ENCODE peak calls at places on chromosomes 3 and 15, in eight cellular contexts. P is body of pancreas, E is type B pancreatic cell, O is endothelial cell, H is RWPE1, J is AG09309, Q is esophagus squamous epithelium, V is OCI-LY7. T is an unnamed sample.

GRCh38 chr3:129017531-129017899 is 16.4 kb downstream of the EFCC1 start:
- DNase-seq in P (no peak), E (no peak), O (no peak), H (no peak), J (no peak), Q (no peak), V (no peak), T (peak; percentile 35)

GRCh38 chr15:85430406-85431204 is 50.2 kb downstream of the AKAP13 start:
- DNase-seq in P (no peak), E (no peak), O (no peak), H (no peak), J (no peak), Q (no peak), V (no peak), T (no peak)

GRCh38 chr3:58989173-58989572 is 60.7 kb downstream of the CFAP20DC start:
- DNase-seq in P (no peak), E (no peak), O (no peak), H (peak; percentile 3), J (no peak), Q (no peak), V (no peak), T (no peak)

GRCh38 chr3:106332884-106333283 is 464.1 kb upstream of the CBLB start:
- DNase-seq in P (no peak), E (no peak), O (no peak), H (no peak), J (no peak), Q (no peak), V (no peak), T (no peak)

GRCh38 chr3:166263460-166263859 is 426.2 kb upstream of the BCHE start:
- DNase-seq in P (no peak), E (no peak), O (no peak), H (no peak), J (no peak), Q (no peak), V (no peak), T (no peak)

GRCh38 chr3:143207338-143207961 is 87.9 kb downstream of the CHST2 start:
- DNase-seq in P (no peak), E (no peak), O (no peak), H (no peak), J (no peak), Q (no peak), V (peak; percentile 92), T (no peak)

GRCh38 chr3:191412764-191413163 is 48.2 kb upstream of the PYDC2 start:
- DNase-seq in P (no peak), E (no peak), O (peak; percentile 11), H (peak; percentile 45), J (peak; percentile 84), Q (no peak), V (no peak), T (no peak)

GRCh38 chr15:90222538-90222937 is 11.2 kb downstream of the CIB1 start:
- DNase-seq in P (no peak), E (no peak), O (no peak), H (no peak), J (no peak), Q (no peak), V (no peak), T (no peak)

GRCh38 chr3:158753814-158754213 is 21.6 kb upstream of the RARRES1 start:
- DNase-seq in P (no peak), E (no peak), O (no peak), H (no peak), J (no peak), Q (no peak), V (no peak), T (no peak)

GRCh38 chr3:126399756-126400155 is 5.0 kb downstream of the CFAP100 start:
- DNase-seq in P (no peak), E (no peak), O (no peak), H (no peak), J (no peak), Q (no peak), V (no peak), T (no peak)

GRCh38 chr3:85476891-85477495 is 518.2 kb downstream of the CADM2 start:
- DNase-seq in P (no peak), E (no peak), O (no peak), H (no peak), J (no peak), Q (no peak), V (no peak), T (no peak)

GRCh38 chr15:52243697-52244555 is 51.7 kb downstream of the MYO5C start:
- DNase-seq in P (no peak), E (no peak), O (no peak), H (no peak), J (no peak), Q (no peak), V (no peak), T (no peak)

GRCh38 chr15:90750186-90750585 is 33.0 kb downstream of the BLM start:
- DNase-seq in P (no peak), E (no peak), O (no peak), H (no peak), J (no peak), Q (no peak), V (no peak), T (no peak)

GRCh38 chr3:63967675-63968611 is 55.4 kb downstream of the PSMD6 start:
- DNase-seq in P (peak; percentile 57), E (no peak), O (no peak), H (no peak), J (no peak), Q (no peak), V (no peak), T (no peak)

GRCh38 chr3:134527037-134527436 is 41.2 kb downstream of the CEP63 start:
- DNase-seq in P (no peak), E (no peak), O (peak; percentile 38), H (no peak), J (no peak), Q (no peak), V (no peak), T (no peak)
- TF ChIP-seq CTCF in P (no peak), E (peak; percentile 40), O (peak; percentile 55), H (no peak), J (peak; percentile 23), Q (no peak), V (peak; percentile 55), T (peak; percentile 44)

GRCh38 chr15:75205064-75205395 is 3.3 kb downstream of the C15orf39 start:
- DNase-seq in P (no peak), E (no peak), O (no peak), H (no peak), J (no peak), Q (no peak), V (no peak), T (no peak)
- TF ChIP-seq CTCF in P (no peak), E (no peak), O (no peak), H (peak; percentile 78), J (no peak), Q (no peak), V (peak; percentile 56), T (peak; percentile 52)

DNA sequence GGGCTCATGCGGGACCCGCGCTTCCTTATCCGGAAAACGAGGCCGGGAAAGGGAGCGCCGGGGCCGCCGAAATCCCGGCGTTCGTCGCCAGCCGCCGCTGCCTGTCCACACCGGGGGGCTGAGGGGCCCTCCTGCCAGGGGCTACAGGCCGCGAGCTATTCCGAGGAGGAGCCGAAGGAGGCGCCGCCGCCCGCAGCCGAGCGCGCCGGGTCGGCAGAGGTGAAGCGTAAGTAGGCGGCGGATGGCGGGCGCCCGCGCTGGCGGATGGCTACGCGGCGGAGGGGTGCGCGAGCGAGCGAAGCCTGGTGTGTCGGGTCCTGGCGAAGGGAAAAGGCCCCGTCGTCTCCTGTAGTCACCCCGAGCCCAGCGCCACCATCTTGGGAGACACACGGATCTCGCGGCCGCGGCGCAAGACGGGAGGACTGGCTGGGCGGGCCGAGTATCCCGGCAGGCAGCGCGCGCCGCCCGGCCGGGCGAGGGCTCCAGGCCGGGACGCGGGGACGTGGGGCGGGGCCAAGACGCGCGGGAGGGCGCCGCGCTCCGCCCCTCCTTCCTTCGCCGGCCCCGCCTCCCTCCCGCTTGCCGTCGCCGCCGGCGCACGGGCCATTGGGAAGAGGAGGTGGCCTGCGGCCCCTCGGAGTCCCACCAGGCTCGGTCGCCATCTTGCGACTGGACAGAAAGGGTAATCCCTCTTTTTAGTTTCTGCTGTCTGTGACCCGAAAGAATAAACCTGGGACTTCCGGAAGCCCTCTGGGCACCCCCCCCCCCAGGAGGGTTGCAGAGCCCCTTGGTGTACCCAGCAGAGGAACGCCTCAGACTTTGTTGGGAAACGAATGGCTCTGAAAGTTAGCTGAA is at the start of gene UBE3A:
- DNase-seq in P (peak; percentile 92), E (peak; percentile 94), O (peak; percentile 96), H (peak; percentile 86), J (peak; percentile 58), Q (peak; percentile 53), V (peak; percentile 94), T (peak; percentile 97)
- TF ChIP-seq CTCF in P (no peak), E (peak; percentile 35), O (no peak), H (peak; percentile 29), J (peak; percentile 19), Q (no peak), V (peak; percentile 17), T (peak; percentile 54)

DNA sequence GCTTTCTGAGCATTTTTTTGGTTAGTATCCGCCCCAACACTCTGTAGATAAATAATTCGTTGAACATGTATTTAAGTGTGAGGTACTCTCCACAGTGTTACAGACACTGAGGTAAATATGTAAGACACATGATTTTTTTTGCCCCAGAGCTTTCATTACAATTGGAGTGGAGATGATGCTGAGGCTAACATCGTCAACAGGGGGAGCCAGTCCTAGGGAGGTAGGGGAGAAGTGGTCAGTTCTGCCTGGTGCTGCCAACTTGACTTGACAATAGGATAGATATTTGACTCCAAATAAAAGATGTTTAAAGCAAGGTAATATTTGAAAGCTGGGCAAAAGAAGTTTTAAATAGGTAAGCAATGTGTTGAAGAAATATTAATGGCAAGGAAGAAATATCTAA is 295.7 kb downstream of the UNC13C start:
- DNase-seq in P (no peak), E (no peak), O (peak; percentile 8), H (no peak), J (no peak), Q (no peak), V (peak; percentile 1), T (no peak)
- TF ChIP-seq CTCF in P (no peak), E (peak; percentile 37), O (peak; percentile 23), H (no peak), J (no peak), Q (no peak), V (peak; percentile 59), T (peak; percentile 20)

GRCh38 chr15:40930430-40931299 is 1.5 kb downstream of the DLL4 start:
- DNase-seq in P (no peak), E (peak; percentile 74), O (peak; percentile 87), H (peak; percentile 59), J (no peak), Q (no peak), V (peak; percentile 54), T (no peak)
- TF ChIP-seq CTCF in P (no peak), E (peak; percentile 72), O (peak; percentile 75), H (peak; percentile 86), J (peak; percentile 60), Q (no peak), V (peak; percentile 87), T (peak; percentile 76)

GRCh38 chr3:78645628-78646310 is 1122.0 kb downstream of the ROBO1 start:
- DNase-seq in P (no peak), E (no peak), O (peak; percentile 35), H (peak; percentile 29), J (peak; percentile 58), Q (no peak), V (peak; percentile 56), T (no peak)
- TF ChIP-seq CTCF in P (peak; percentile 66), E (peak; percentile 95), O (peak; percentile 94), H (peak; percentile 82), J (peak; percentile 70), Q (peak; percentile 69), V (peak; percentile 96), T (peak; percentile 98)

T was measured in chondrocyte.